ENCODE peak calls at places on chromosomes 3 and 15, in four cellular contexts. A is IMR-90, X is GM23338, D is tibial nerve. L is an unnamed sample.

GRCh38 chr15:80265021-80265420 is 13.0 kb upstream of the CTXND1 start:
- DNase-seq in A (peak; percentile 17), X (no peak), D (no peak), L (no peak)

GRCh38 chr3:167575000-167575399 is 78.7 kb downstream of the WDR49 start:
- DNase-seq in A (no peak), X (peak; percentile 42), D (no peak), L (no peak)

GRCh38 chr3:50611464-50612233 is at the start of gene CISH:
- DNase-seq in A (peak; percentile 91), X (peak; percentile 98), D (peak; percentile 89), L (peak; percentile 90)

GRCh38 chr3:129908417-129908816 is 14.9 kb upstream of the TMCC1 start:
- DNase-seq in A (no peak), X (no peak), D (no peak), L (no peak)

GRCh38 chr3:41265011-41265545 is 65.8 kb downstream of the CTNNB1 start:
- DNase-seq in A (peak; percentile 45), X (no peak), D (no peak), L (no peak)

GRCh38 chr3:4752201-4753072 is 226.8 kb upstream of the BHLHE40 start:
- DNase-seq in A (peak; percentile 10), X (no peak), D (no peak), L (no peak)

GRCh38 chr3:170634663-170635096 is 48.8 kb upstream of the SLC7A14 start:
- DNase-seq in A (no peak), X (no peak), D (no peak), L (no peak)

GRCh38 chr15:78355185-78355584 is 15.0 kb downstream of the CRABP1 start:
- DNase-seq in A (no peak), X (no peak), D (no peak), L (no peak)

GRCh38 chr15:67133738-67134576 is 68.6 kb downstream of the SMAD3 start:
- DNase-seq in A (peak; percentile 82), X (peak; percentile 44), D (no peak), L (no peak)

GRCh38 chr15:81492303-81492702 is 118.3 kb upstream of the TMC3 start:
- DNase-seq in A (peak; percentile 66), X (no peak), D (no peak), L (no peak)

GRCh38 chr15:80580107-80580506 is 115.0 kb upstream of the ABHD17C start:
- DNase-seq in A (peak; percentile 80), X (no peak), D (no peak), L (no peak)

GRCh38 chr15:29233566-29233965 is 36.1 kb downstream of the NSMCE3 start:
- DNase-seq in A (peak; percentile 12), X (no peak), D (no peak), L (no peak)

GRCh38 chr15:81279621-81280051 is 44.3 kb downstream of the STARD5 start:
- DNase-seq in A (no peak), X (no peak), D (no peak), L (no peak)

GRCh38 chr3:28989646-28990089 is 291.2 kb upstream of the RBMS3 start:
- DNase-seq in A (peak; percentile 45), X (no peak), D (no peak), L (no peak)

GRCh38 chr3:17581421-17582080 is 160.9 kb downstream of the TBC1D5 start:
- DNase-seq in A (peak; percentile 20), X (no peak), D (no peak), L (no peak)

GRCh38 chr3:117681619-117682018 is 972.0 kb downstream of the TUSC7 start:
- DNase-seq in A (peak; percentile 87), X (no peak), D (no peak), L (no peak)

GRCh38 chr3:170027691-170028102 is 10.1 kb upstream of the GPR160 start:
- DNase-seq in A (no peak), X (no peak), D (no peak), L (no peak)

GRCh38 chr15:80561500-80561899 is 133.6 kb upstream of the ABHD17C start:
- DNase-seq in A (peak; percentile 19), X (no peak), D (no peak), L (no peak)

GRCh38 chr15:77001966-77002365 is 7.0 kb downstream of the PSTPIP1 start:
- DNase-seq in A (no peak), X (no peak), D (no peak), L (no peak)

GRCh38 chr3:129112308-129113052 is 9.1 kb downstream of the RAB43 start:
- DNase-seq in A (peak; percentile 35), X (no peak), D (no peak), L (no peak)

GRCh38 chr15:59570364-59570763 is 41.2 kb upstream of the GCNT3 start:
- DNase-seq in A (no peak), X (no peak), D (no peak), L (no peak)

GRCh38 chr3:194069421-194070219 is 66.3 kb upstream of the HES1 start:
- DNase-seq in A (peak; percentile 24), X (no peak), D (no peak), L (no peak)

GRCh38 chr3:67674055-67674454 is 19.6 kb upstream of the SUCLG2 start:
- DNase-seq in A (no peak), X (no peak), D (no peak), L (no peak)

GRCh38 chr15:65998486-65998885 is 129.2 kb downstream of the RAB11A start:
- DNase-seq in A (no peak), X (no peak), D (no peak), L (no peak)

GRCh38 chr15:73697033-73697467 is 12.9 kb downstream of the CD276 start:
- DNase-seq in A (peak; percentile 95), X (peak; percentile 80), D (peak; percentile 70), L (peak; percentile 77)

GRCh38 chr15:22827125-22827524 is 11.3 kb upstream of the NIPA2 start:
- DNase-seq in A (no peak), X (peak; percentile 76), D (no peak), L (no peak)
- TF ChIP-seq CTCF in A (no peak), X (no peak), D (no peak), L (no peak)

GRCh38 chr3:51995346-51996156 is at the start of gene RPL29:
- DNase-seq in A (peak; percentile 94), X (peak; percentile 97), D (peak; percentile 87), L (peak; percentile 92)
- TF ChIP-seq CTCF in A (no peak), X (no peak), D (peak; percentile 62), L (no peak)

GRCh38 chr3:142151828-142152227 is 2.5 kb upstream of the TFDP2 start:
- DNase-seq in A (no peak), X (no peak), D (no peak), L (no peak)

GRCh38 chr3:142151240-142151639 is 1.9 kb upstream of the TFDP2 start:
- DNase-seq in A (no peak), X (no peak), D (no peak), L (no peak)

GRCh38 chr3:142152349-142152748 is 3.0 kb upstream of the TFDP2 start:
- DNase-seq in A (no peak), X (peak; percentile 61), D (no peak), L (no peak)

GRCh38 chr3:142150271-142150670 is 927 bp upstream of the TFDP2 start:
- DNase-seq in A (no peak), X (no peak), D (no peak), L (no peak)

DNA sequence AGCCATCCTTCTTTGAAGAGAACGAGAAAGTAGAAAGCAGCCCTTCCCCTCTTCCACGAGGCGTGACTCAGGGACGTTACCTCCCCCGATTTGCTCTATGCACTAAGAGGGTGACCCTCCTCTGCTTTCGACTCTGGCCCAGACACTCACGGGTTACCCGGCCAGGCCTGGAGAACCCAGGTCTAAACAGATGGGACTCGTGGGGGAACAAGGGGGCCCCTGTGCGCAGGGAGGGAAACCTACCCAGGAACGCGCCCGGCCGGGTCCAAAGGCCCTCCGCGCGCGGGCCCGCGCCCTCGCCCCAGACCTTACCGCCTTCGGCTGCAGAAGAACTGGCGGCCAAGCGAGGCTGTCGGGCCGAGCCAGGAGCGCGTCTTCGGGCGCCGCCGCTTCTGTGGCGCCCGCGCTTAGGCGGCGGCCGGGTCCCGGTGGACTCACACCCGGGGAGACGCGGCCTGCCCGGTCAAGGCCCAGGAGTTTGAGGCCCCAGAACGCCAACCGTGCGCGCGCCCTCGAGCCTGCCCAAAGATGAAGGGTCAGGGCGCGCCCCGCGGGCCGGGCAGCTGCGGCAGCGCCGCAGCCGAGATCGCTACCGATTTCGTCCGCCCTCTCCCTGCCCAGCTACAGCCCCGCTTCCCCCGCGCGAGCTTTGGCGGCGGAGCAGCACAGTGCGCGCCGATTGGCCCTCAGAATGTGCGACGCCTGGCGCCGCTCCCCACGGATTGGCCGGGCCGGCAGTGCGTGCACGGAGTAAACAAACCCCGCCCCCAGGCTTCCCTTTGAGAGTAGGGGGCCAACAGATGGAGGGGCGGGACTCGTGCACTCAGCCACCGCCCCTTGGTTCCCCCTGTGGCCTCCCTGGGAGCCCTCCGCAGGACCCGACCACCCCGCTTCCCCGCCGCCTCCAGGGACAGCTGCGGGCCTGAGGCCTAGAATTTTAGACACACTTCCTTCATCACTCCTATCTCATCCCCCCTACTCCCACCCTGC is at the start of gene TFDP2:
- DNase-seq in A (peak; percentile 83), X (peak; percentile 100), D (peak; percentile 85), L (peak; percentile 87)
- TF ChIP-seq CTCF in A (no peak), X (no peak), D (no peak), L (no peak)

GRCh38 chr15:36878745-36879262 is 221.5 kb downstream of the MEIS2 start:
- DNase-seq in A (no peak), X (peak; percentile 54), D (no peak), L (no peak)

GRCh38 chr15:36879568-36880225 is 220.7 kb downstream of the MEIS2 start:
- DNase-seq in A (no peak), X (peak; percentile 64), D (no peak), L (no peak)

GRCh38 chr15:36880913-36881290 is 219.4 kb downstream of the MEIS2 start:
- DNase-seq in A (no peak), X (no peak), D (no peak), L (no peak)

GRCh38 chr15:36882487-36883108 is 217.8 kb downstream of the MEIS2 start:
- DNase-seq in A (no peak), X (peak; percentile 59), D (no peak), L (no peak)

DNA sequence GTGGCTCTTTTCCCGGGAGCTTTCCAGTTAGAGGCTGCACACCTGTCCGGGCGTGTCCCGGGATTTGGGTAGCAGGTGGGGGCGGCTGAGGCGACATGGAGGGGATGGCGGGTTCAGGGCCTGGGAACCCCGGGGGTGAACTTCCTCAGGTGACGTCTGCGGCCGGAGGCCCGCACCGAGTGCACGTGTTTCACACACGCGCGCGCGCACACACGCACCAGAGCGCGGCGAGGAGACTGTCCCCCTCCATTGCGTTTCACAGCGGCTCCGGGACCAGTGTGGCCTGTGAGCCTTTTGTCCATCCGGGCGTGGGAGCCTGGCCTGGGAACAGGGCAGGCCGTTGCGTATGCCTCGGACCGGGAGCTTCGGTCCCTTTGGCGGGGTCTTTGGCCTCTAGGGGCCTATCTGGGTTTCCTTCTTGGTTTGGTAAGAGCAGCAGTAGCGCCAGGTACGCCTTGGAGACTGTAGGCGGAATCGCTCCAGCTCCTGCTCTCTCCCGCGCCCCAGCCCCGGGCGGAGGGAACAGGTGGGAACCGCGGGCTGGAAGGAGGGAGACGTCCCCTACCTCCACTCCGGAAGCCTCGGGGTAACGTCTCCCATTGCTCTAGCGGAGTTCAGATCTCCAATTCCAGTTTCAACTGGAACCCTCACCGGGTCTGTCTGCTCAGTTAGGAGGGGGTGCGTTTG is 220.0 kb downstream of the MEIS2 start:
- DNase-seq in A (no peak), X (peak; percentile 84), D (no peak), L (no peak)
- TF ChIP-seq CTCF in A (no peak), X (no peak), D (no peak), L (no peak)

DNA sequence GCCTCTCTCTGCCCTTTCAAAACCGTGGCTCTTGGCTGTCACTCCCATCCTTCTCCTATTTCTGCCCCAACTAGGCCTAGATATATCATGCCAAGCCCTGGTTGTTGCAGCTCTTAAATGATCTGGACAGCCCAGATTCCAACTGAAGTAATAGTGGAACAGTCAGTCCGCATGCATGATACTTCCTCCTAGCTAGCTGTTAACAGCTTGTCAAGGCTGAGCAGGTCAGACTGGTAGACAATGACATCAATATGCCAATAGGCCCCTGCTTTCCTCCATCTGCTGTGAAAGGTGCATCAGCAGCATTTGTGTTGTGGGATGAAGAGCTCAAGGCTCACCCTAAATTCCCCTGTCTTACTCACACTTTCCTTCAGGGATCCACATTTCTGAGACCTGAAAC is 527.7 kb upstream of the TGFBR2 start:
- DNase-seq in A (no peak), X (no peak), D (no peak), L (peak; percentile 30)
- TF ChIP-seq CTCF in A (no peak), X (no peak), D (no peak), L (no peak)